ENCODE peak calls at places on chromosomes 4 and X, in seven cellular contexts. A, G, T, U, E, K and N are unnamed samples.

GRCh38 chr4:127776620-127777019 is 5.5 kb upstream of the HSPA4L start:
- DNase-seq in A (peak), G (no peak), T (no peak), U (no peak), E (no peak), K (no peak), N (no peak)

GRCh38 chrX:3962511-3963350 is 249.3 kb upstream of the PRKX start:
- DNase-seq in A (peak), G (peak), T (peak), U (no peak), E (no peak), K (peak), N (peak)

GRCh38 chrX:116232833-116233232 is 62.3 kb downstream of the AGTR2 start:
- DNase-seq in A (peak), G (no peak), T (peak), U (no peak), E (no peak), K (no peak), N (peak)

GRCh38 chrX:83819304-83819703 is 41.6 kb upstream of the CYLC1 start:
- DNase-seq in A (no peak), G (no peak), T (no peak), U (no peak), E (no peak), K (no peak), N (no peak)

GRCh38 chr4:154916068-154916467 is 135.0 kb downstream of the RBM46 start:
- DNase-seq in A (no peak), G (no peak), T (no peak), U (no peak), E (no peak), K (no peak), N (no peak)

GRCh38 chr4:116664198-116664597 is 421.2 kb downstream of the TRAM1L1 start:
- DNase-seq in A (no peak), G (no peak), T (no peak), U (no peak), E (no peak), K (no peak), N (no peak)

GRCh38 chrX:18377802-18378201 is 23.3 kb upstream of the SCML2 start:
- DNase-seq in A (peak), G (peak), T (no peak), U (no peak), E (no peak), K (peak), N (peak)

GRCh38 chr4:185846550-185847210 is 34.7 kb upstream of the SORBS2 start:
- DNase-seq in A (peak), G (no peak), T (peak), U (no peak), E (no peak), K (no peak), N (no peak)

GRCh38 chr4:24913099-24913445 is 230 bp upstream of the CCDC149 start:
- DNase-seq in A (no peak), G (no peak), T (no peak), U (no peak), E (no peak), K (no peak), N (no peak)

GRCh38 chr4:110003401-110004187 is 90.9 kb downstream of the EGF start:
- DNase-seq in A (peak), G (no peak), T (no peak), U (no peak), E (no peak), K (no peak), N (no peak)

GRCh38 chrX:65920620-65921019 is 119.3 kb downstream of the VSIG4 start:
- DNase-seq in A (peak), G (no peak), T (no peak), U (no peak), E (no peak), K (no peak), N (no peak)

GRCh38 chr4:88938138-88938537 is 118.8 kb downstream of the FAM13A start:
- DNase-seq in A (peak), G (no peak), T (peak), U (no peak), E (no peak), K (no peak), N (peak)

GRCh38 chr4:149755969-149756368 is 59.7 kb downstream of the IQCM start:
- DNase-seq in A (no peak), G (no peak), T (no peak), U (no peak), E (no peak), K (no peak), N (no peak)

GRCh38 chrX:19912-20571 is 261.1 kb upstream of the PLCXD1 start:
- DNase-seq in A (peak), G (no peak), T (peak), U (peak), E (no peak), K (no peak), N (no peak)

GRCh38 chrX:23061116-23061515 is 61.4 kb downstream of the DDX53 start:
- DNase-seq in A (no peak), G (no peak), T (no peak), U (no peak), E (no peak), K (no peak), N (no peak)

GRCh38 chrX:9677098-9677739 is 88.4 kb downstream of the GPR143 start:
- DNase-seq in A (peak), G (peak), T (peak), U (no peak), E (peak), K (no peak), N (peak)

GRCh38 chr4:61511716-61512488 is 311.8 kb downstream of the ADGRL3 start:
- DNase-seq in A (peak), G (no peak), T (peak), U (no peak), E (no peak), K (no peak), N (peak)

GRCh38 chr4:128858875-128859696 is 49.6 kb downstream of the JADE1 start:
- DNase-seq in A (no peak), G (no peak), T (peak), U (no peak), E (peak), K (no peak), N (peak)

GRCh38 chr4:87005690-87006461 is 71.1 kb downstream of the AFF1 start:
- DNase-seq in A (no peak), G (no peak), T (no peak), U (no peak), E (no peak), K (no peak), N (no peak)

GRCh38 chr4:1237981-1238675 is 10.8 kb downstream of the CTBP1 start:
- DNase-seq in A (no peak), G (no peak), T (no peak), U (peak), E (no peak), K (no peak), N (no peak)

GRCh38 chrX:48971325-48972213 is at the start of gene KCND1:
- DNase-seq in A (peak), G (peak), T (peak), U (no peak), E (peak), K (peak), N (peak)

GRCh38 chrX:327660-328126 is 9.1 kb upstream of the GTPBP6 start:
- DNase-seq in A (no peak), G (no peak), T (no peak), U (no peak), E (peak), K (no peak), N (no peak)

GRCh38 chr4:145034727-145035211 is 63.2 kb downstream of the ANAPC10 start:
- DNase-seq in A (peak), G (no peak), T (peak), U (no peak), E (no peak), K (no peak), N (peak)

GRCh38 chrX:144616317-144616716 is 631.0 kb upstream of the SPANXN1 start:
- DNase-seq in A (no peak), G (no peak), T (peak), U (no peak), E (no peak), K (no peak), N (no peak)

GRCh38 chr4:184250795-184251679 is 33.4 kb upstream of the ENPP6 start:
- DNase-seq in A (peak), G (no peak), T (peak), U (no peak), E (no peak), K (no peak), N (peak)

GRCh38 chr4:173191623-173192041 is 23.0 kb downstream of the GALNT7 start:
- DNase-seq in A (peak), G (no peak), T (peak), U (no peak), E (no peak), K (no peak), N (no peak)

GRCh38 chr4:75542824-75543223 is 13.0 kb upstream of the ODAPH start:
- DNase-seq in A (peak), G (no peak), T (peak), U (no peak), E (no peak), K (no peak), N (peak)

GRCh38 chr4:145732001-145732400 is 52.1 kb downstream of the C4orf51 start:
- DNase-seq in A (no peak), G (no peak), T (no peak), U (no peak), E (no peak), K (no peak), N (no peak)

GRCh38 chr4:99473131-99473530 is 37.7 kb upstream of the C4orf17 start:
- DNase-seq in A (peak), G (no peak), T (peak), U (no peak), E (no peak), K (no peak), N (no peak)

GRCh38 chr4:1208970-1209704 is 36.8 kb upstream of the SPON2 start:
- DNase-seq in A (no peak), G (peak), T (no peak), U (peak), E (peak), K (peak), N (peak)

GRCh38 chr4:63348735-63349673 is 1060.2 kb downstream of the TECRL start:
- DNase-seq in A (no peak), G (no peak), T (no peak), U (no peak), E (peak), K (peak), N (no peak)

GRCh38 chrX:38514014-38514854 is 47.1 kb upstream of the TSPAN7 start:
- DNase-seq in A (no peak), G (no peak), T (no peak), U (no peak), E (no peak), K (no peak), N (no peak)

GRCh38 chr4:2793920-2794706 is 1.2 kb downstream of the SH3BP2 start:
- DNase-seq in A (peak), G (peak), T (peak), U (peak), E (peak), K (peak), N (peak)

GRCh38 chr4:183118585-183118984 is 19.5 kb downstream of the WWC2 start:
- DNase-seq in A (peak), G (peak), T (peak), U (no peak), E (no peak), K (peak), N (peak)

GRCh38 chr4:149987330-149987751 is 90.9 kb upstream of the DCLK2 start:
- DNase-seq in A (no peak), G (no peak), T (peak), U (no peak), E (no peak), K (no peak), N (peak)

GRCh38 chrX:41655631-41656030 is 33.1 kb upstream of the GPR34 start:
- DNase-seq in A (peak), G (no peak), T (no peak), U (no peak), E (no peak), K (no peak), N (no peak)

GRCh38 chrX:1581132-1581531 is 10.3 kb upstream of the AKAP17A start:
- DNase-seq in A (peak), G (peak), T (peak), U (no peak), E (no peak), K (peak), N (peak)

GRCh38 chrX:102712216-102712966 is at the start of gene GPRASP2:
- DNase-seq in A (peak), G (peak), T (peak), U (peak), E (peak), K (peak), N (peak)

DNA sequence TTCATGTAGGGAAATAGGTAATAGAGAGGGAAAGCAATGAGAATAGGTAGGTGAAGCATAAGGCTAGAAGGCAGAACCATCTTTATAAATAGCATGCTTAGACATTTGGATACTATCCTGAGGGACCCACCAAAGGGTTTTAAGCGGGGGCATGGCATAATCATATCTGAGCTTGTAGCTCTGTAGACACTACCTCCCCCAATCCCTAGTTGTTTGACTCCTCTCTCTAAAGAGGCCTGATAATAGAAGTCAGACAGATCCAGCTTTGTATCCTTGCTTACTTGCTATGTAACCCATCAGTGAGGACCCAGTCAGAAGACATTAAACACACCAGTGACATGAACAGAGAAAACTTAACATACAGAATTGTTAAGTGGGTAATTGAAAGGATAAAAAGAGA is 58.7 kb downstream of the SCFD2 start:
- DNase-seq in A (no peak), G (no peak), T (no peak), U (no peak), E (no peak), K (no peak), N (no peak)
- TF ChIP-seq CTCF in A (no peak), G (no peak), T (no peak), U (no peak), E (no peak), K (no peak), N (no peak)

DNA sequence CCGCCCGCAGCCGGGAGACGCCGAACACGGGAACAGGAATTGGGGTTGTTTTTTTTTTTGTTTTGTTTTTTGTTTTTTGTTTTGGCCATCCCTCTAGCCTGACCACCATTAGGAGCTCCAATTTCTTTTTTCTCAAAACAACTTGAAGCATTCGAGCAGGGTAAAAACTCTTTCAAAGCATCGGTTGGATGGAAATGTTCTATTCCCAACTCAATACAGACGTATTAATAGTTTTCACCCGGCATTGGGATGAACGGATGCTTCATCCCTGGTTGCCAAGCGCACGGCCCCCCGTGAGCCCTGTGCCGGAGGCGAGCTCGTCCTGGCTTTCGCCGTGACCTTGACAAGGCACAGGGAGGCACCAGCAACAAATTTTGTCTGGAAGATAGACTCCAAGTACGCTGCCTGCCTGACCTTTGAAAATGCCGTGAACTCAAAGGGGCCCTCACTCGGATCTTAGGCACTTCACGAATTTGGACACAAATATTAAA is 352 bp upstream of the MAP3K15 start:
- DNase-seq in A (no peak), G (no peak), T (no peak), U (peak), E (no peak), K (no peak), N (no peak)
- H3K4me3 ChIP-seq in A (no peak), G (no peak), T (no peak), U (no peak), E (peak), K (no peak), N (no peak)

DNA sequence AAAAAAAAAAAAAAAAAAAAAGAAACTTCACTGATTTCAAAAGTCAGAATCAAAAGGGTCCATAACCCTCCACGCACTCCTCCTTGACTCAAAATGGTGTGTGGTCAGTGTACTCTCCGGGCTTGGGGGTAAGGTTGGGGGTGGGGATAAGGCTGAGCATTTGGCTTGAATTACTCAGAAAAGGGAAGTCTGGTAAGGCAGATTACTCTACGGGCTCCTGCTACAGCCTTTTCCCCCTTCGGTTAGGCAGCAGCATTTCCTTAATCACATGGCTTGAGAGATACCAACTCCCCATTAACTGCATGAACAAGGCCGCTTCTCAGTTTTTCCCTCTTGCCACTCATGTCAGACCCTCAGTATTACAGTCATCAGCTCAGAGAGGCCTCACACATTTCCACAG is 135.4 kb upstream of the DUSP21 start:
- DNase-seq in A (no peak), G (no peak), T (no peak), U (peak), E (no peak), K (no peak), N (no peak)
- TF ChIP-seq CTCF in A (no peak), G (no peak), T (no peak), U (no peak), E (no peak), K (no peak), N (no peak)

GRCh38 chr4:40307627-40308497 is 27.3 kb upstream of the CHRNA9 start:
- DNase-seq in A (no peak), G (peak), T (no peak), U (no peak), E (no peak), K (no peak), N (no peak)
- H3K4me3 ChIP-seq in A (no peak), G (no peak), T (no peak), U (no peak), E (no peak), K (no peak), N (no peak)

GRCh38 chr4:6548201-6548881 is 26.6 kb upstream of the MAN2B2 start:
- DNase-seq in A (peak), G (no peak), T (peak), U (no peak), E (peak), K (no peak), N (peak)

GRCh38 chr4:6549890-6550620 is 24.9 kb upstream of the MAN2B2 start:
- DNase-seq in A (no peak), G (no peak), T (no peak), U (no peak), E (peak), K (no peak), N (no peak)

GRCh38 chr4:6550821-6551220 is 24.2 kb upstream of the MAN2B2 start:
- DNase-seq in A (no peak), G (no peak), T (no peak), U (no peak), E (no peak), K (no peak), N (no peak)

GRCh38 chr4:6548882-6549230 is 26.1 kb upstream of the MAN2B2 start:
- DNase-seq in A (no peak), G (no peak), T (no peak), U (no peak), E (no peak), K (no peak), N (no peak)

DNA sequence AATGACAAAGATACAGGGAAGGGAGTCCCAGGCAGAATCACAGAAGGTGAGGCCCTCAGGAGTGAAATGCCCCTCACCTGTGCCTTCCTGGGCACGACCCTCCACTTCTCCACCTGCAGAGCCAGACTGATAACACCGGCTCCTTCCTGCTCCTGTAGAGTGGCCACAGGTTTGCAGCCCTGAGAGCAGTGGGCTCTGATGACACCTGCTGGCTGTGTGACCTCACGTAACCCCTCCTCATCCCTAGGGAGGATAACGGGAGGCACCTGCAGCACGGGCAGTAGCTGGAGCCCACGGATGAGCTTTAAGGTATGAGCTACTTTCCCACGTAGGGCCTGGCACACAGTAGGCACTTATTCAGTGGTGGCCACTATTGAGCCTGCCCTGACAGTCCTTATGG is 25.5 kb upstream of the MAN2B2 start:
- DNase-seq in A (no peak), G (no peak), T (no peak), U (no peak), E (no peak), K (no peak), N (no peak)
- TF ChIP-seq CTCF in A (no peak), G (no peak), T (no peak), U (no peak), E (no peak), K (no peak), N (no peak)

GRCh38 chrX:79095441-79096338 is 48.8 kb upstream of the GPR174 start:
- DNase-seq in A (no peak), G (no peak), T (no peak), U (no peak), E (no peak), K (no peak), N (no peak)
- H3K4me3 ChIP-seq in A (no peak), G (no peak), T (no peak), U (no peak), E (no peak), K (no peak), N (no peak)